ENCODE peak calls at places on chromosome 15, in seven cellular contexts. P is GM04504; I is central memory CD4-positive, alpha-beta T cell; C is body of pancreas; D is SJSA1; E is HT1080; T is neural progenitor cell. W is an unnamed sample.

GRCh38 chr15:43009206-43009605 is 88.6 kb upstream of the TTBK2 start:
- DNase-seq in P (no peak), E (no peak), I (no peak), D (no peak), C (no peak), T (no peak), W (no peak)

GRCh38 chr15:98452238-98452637 is 196.1 kb upstream of the IGF1R start:
- DNase-seq in C (no peak), D (no peak), P (no peak), E (no peak), I (no peak), T (no peak), W (no peak)

GRCh38 chr15:86906406-86906805 is 826.7 kb downstream of the AGBL1 start:
- DNase-seq in T (no peak), I (no peak), D (no peak), C (no peak), E (no peak), P (no peak), W (no peak)

GRCh38 chr15:41480396-41481140 is 13.1 kb upstream of the ITPKA start:
- DNase-seq in T (no peak), C (no peak), D (no peak), P (no peak), E (no peak), I (no peak), W (no peak)

GRCh38 chr15:42623951-42624350 is 48.5 kb downstream of the STARD9 start:
- DNase-seq in T (no peak), E (no peak), D (no peak), C (no peak), I (no peak), P (no peak), W (no peak)

GRCh38 chr15:48653913-48654630 is 8.6 kb upstream of the FBN1 start:
- DNase-seq in T (no peak), P (no peak), E (no peak), D (no peak), C (no peak), I (no peak), W (no peak)

GRCh38 chr15:44728576-44729393 is 7.5 kb upstream of the TRIM69 start:
- DNase-seq in E (peak; percentile 99), I (peak; percentile 97), T (peak; percentile 82), D (peak; percentile 99), P (peak; percentile 99), C (peak; percentile 98), W (peak; percentile 88)

GRCh38 chr15:74240002-74240568 is 4.0 kb downstream of the CCDC33 start:
- DNase-seq in C (peak; percentile 94), T (no peak), I (no peak), E (peak; percentile 94), P (peak; percentile 56), D (peak; percentile 90), W (peak; percentile 84)

GRCh38 chr15:31399544-31400171 is 73.0 kb downstream of the KLF13 start:
- DNase-seq in P (no peak), C (no peak), T (no peak), E (no peak), D (no peak), I (no peak), W (no peak)

GRCh38 chr15:60479711-60480110 is 769 bp upstream of the ICE2 start:
- DNase-seq in I (no peak), P (no peak), D (no peak), C (no peak), E (no peak), T (peak; percentile 11), W (no peak)

GRCh38 chr15:60052796-60053195 is 48.7 kb downstream of the FOXB1 start:
- DNase-seq in P (no peak), E (peak; percentile 67), T (no peak), C (no peak), I (no peak), D (no peak), W (no peak)

W was measured in SW 1271.